ENCODE peak calls at places on chromosomes 7 and 10, in eight cellular contexts. N, H, A, M, X, I, J and C are unnamed samples. For H3K27me3, the result is how much of the 10 kb centered on the place peaks cover.

GRCh38 chr10:31186225-31187010 is 132.6 kb upstream of the ZEB1 start:
- DNase-seq in I (no peak), J (no peak), X (peak), A (no peak), N (peak), M (no peak), H (no peak), C (no peak)

GRCh38 chr7:30521532-30521931 is 16.9 kb upstream of the GGCT start:
- DNase-seq in I (no peak), X (no peak), J (no peak), H (no peak), M (peak), A (no peak), N (peak), C (no peak)

GRCh38 chr10:26792780-26793495 is 67.8 kb downstream of the ABI1 start:
- DNase-seq in I (no peak), J (no peak), H (no peak), M (no peak), A (no peak), X (no peak), N (peak), C (no peak)

GRCh38 chr7:158391141-158391540 is 196.5 kb downstream of the PTPRN2 start:
- DNase-seq in A (peak), N (no peak), H (no peak), X (no peak), I (no peak), J (peak), M (no peak), C (no peak)

GRCh38 chr10:14949291-14949690 is 4.6 kb downstream of the DCLRE1C start:
- DNase-seq in J (no peak), A (no peak), X (no peak), N (no peak), M (no peak), I (no peak), H (no peak), C (no peak)

GRCh38 chr7:110309941-110310340 is 781.0 kb upstream of the LRRN3 start:
- DNase-seq in X (no peak), I (no peak), N (no peak), J (no peak), A (no peak), M (no peak), H (no peak), C (no peak)

GRCh38 chr7:16747095-16747494 is 6.5 kb upstream of the TSPAN13 start:
- DNase-seq in J (no peak), N (no peak), X (no peak), M (no peak), H (no peak), I (no peak), A (no peak), C (no peak)

GRCh38 chr10:14554091-14554842 is 220.4 kb downstream of the FAM107B start:
- DNase-seq in H (no peak), A (no peak), N (no peak), X (peak), I (no peak), J (no peak), M (no peak), C (no peak)

GRCh38 chr7:139798221-139798620 is 20.4 kb upstream of the HIPK2 start:
- DNase-seq in I (no peak), N (no peak), A (no peak), M (no peak), H (no peak), X (no peak), J (no peak), C (no peak)

GRCh38 chr7:103809229-103809994 is 180.0 kb downstream of the RELN start:
- DNase-seq in J (no peak), I (no peak), A (no peak), X (no peak), N (no peak), M (no peak), H (no peak), C (no peak)

GRCh38 chr7:150450491-150450992 is at the start of gene GIMAP8:
- DNase-seq in M (peak), N (no peak), I (peak), A (peak), X (no peak), J (peak), H (peak), C (peak)

GRCh38 chr7:99403764-99404163 is 4.6 kb downstream of the PDAP1 start:
- DNase-seq in J (no peak), M (no peak), A (no peak), I (no peak), X (no peak), N (no peak), H (no peak), C (no peak)

GRCh38 chr7:76372984-76373833 is 14.4 kb upstream of the YWHAG start:
- DNase-seq in A (peak), X (peak), M (no peak), N (peak), H (no peak), I (no peak), J (no peak), C (no peak)

DNA sequence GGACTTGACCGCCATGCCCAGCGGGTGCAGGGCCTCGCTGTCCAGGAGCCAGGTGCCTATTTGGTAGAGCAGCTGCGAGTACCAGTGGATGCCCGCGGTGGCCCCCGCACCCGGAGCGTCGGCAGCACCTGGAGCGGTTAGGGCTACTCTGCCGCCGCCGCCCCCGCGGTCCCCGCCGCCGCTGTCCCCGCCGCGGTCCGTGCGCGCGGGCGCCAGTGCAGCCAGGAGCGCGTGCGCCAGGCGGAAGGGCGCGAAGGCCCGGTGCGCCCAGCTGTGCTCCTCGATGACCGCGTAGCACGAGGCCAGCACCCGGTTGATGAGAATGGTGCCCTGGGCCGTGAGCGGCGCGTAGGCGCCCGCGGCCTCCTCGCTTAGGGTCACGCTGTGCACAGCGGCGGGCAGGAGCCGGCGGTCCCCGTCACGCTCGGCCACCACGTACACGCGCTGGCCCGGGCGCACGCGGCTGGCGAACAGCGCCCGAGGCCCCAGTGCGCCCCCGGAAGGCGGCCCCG is 9.3 kb downstream of the SHH start:
- DNase-seq in X (no peak), N (no peak), A (peak), I (no peak), M (no peak), H (no peak), J (peak), C (no peak)
- H3K27me3 ChIP-seq in X (under half), N (half or more), A (half or more), I (under half), M (half or more), H (under half), J (half or more), C (half or more)

GRCh38 chr7:50954245-50954644 is 171.5 kb upstream of the GRB10 start:
- DNase-seq in N (no peak), I (no peak), A (no peak), J (no peak), X (no peak), H (no peak), M (no peak), C (no peak)
- H3K27me3 ChIP-seq in N (under half), I (under half), A (under half), J (under half), X (under half), H (under half), M (under half), C (under half)

GRCh38 chr10:62155054-62155453 is 113.6 kb downstream of the RTKN2 start:
- DNase-seq in M (no peak), A (no peak), I (no peak), N (no peak), X (no peak), H (no peak), J (no peak), C (no peak)

GRCh38 chr10:62154231-62154630 is 114.4 kb downstream of the RTKN2 start:
- DNase-seq in M (no peak), I (no peak), N (no peak), X (no peak), H (no peak), A (no peak), J (no peak), C (no peak)

GRCh38 chr10:62159357-62159756 is 109.3 kb downstream of the RTKN2 start:
- DNase-seq in H (no peak), I (no peak), X (peak), M (no peak), N (peak), A (no peak), J (no peak), C (no peak)

GRCh38 chr10:62153191-62153590 is 115.5 kb downstream of the RTKN2 start:
- DNase-seq in A (no peak), J (no peak), N (peak), H (no peak), I (no peak), X (peak), M (no peak), C (no peak)

DNA sequence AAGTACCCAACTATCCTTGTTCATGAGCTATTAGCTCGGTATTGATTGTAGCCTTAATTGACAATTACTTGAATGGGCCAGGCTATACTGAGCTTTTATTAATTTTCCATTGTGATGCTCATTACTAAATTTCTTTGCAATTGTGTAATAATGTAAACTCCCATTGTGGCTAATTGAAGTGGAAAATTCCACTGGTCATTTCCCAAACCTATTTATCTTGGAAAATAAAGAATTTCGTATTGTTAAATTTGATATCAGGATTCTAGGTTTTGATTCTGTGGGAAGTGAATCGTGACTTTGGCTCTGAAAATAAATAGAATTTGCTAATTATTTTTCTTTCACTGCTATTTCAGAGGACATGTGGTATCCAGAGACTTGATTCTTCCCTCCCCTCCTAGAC is 111.0 kb downstream of the RTKN2 start:
- DNase-seq in N (no peak), J (no peak), M (no peak), A (no peak), H (no peak), I (no peak), X (no peak), C (no peak)
- H3K27me3 ChIP-seq in N (under half), J (under half), M (under half), A (under half), H (under half), I (under half), X (under half), C (under half)

GRCh38 chr10:122457934-122458333 is 3.4 kb upstream of the HTRA1 start:
- DNase-seq in A (no peak), J (no peak), N (no peak), M (no peak), X (no peak), H (no peak), I (no peak), C (no peak)
- H3K27me3 ChIP-seq in A (under half), J (under half), N (under half), M (under half), X (under half), H (under half), I (under half), C (under half)

DNA sequence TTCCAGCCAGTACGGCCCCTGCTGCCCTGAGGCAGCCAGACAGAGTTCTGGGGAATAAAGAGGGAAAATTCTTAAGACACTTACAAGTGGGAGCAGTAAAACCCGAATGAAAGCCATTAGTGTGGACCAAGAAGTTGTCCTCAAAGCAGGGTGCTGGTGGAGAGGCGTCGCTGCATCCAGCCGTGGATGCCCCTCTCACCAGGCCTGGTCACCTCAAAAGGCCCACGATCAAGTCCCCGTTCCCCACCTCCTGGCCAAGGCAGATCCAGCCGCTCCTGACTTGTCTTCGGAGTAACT is 656 bp downstream of the VSTM4 start:
- DNase-seq in I (no peak), J (no peak), X (no peak), M (no peak), N (no peak), H (no peak), A (no peak), C (no peak)
- H3K27me3 ChIP-seq in I (under half), J (under half), X (under half), M (under half), N (under half), H (under half), A (under half), C (under half)

DNA sequence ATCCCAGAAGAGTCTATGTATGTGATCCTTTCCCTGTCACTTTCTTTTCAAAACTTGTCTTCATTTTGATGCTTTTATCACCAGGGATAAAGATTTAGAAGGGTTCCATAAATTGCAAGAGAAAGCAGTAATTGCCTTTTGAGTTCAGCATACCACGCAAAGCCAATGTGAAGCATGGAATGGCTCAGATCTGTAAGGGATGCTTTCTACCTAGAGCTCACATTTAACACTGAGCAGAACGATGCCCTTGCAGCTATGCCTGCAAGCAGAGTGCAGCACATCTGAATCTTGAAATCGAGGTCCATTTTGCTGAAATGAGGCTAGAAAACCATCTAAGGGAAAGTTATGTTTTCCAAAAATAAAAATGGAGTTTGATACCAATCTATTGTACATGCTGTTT is 171.2 kb upstream of the CELF2 start:
- DNase-seq in X (no peak), J (no peak), A (no peak), N (no peak), I (no peak), M (no peak), H (no peak), C (no peak)
- H3K27me3 ChIP-seq in X (under half), J (under half), A (under half), N (under half), I (under half), M (under half), H (under half), C (under half)

GRCh38 chr10:8449909-8450308 is 395.4 kb downstream of the GATA3 start:
- DNase-seq in M (no peak), A (no peak), H (no peak), X (no peak), N (no peak), I (no peak), J (no peak), C (no peak)

GRCh38 chr10:8456386-8456785 is 401.9 kb downstream of the GATA3 start:
- DNase-seq in I (no peak), M (no peak), H (no peak), J (no peak), A (no peak), X (peak), N (no peak), C (no peak)

GRCh38 chr10:8453587-8453986 is 399.1 kb downstream of the GATA3 start:
- DNase-seq in M (peak), N (peak), X (peak), I (no peak), J (peak), A (peak), H (no peak), C (no peak)

GRCh38 chr10:8454357-8454756 is 399.9 kb downstream of the GATA3 start:
- DNase-seq in H (no peak), N (no peak), J (no peak), M (no peak), X (no peak), A (no peak), I (no peak), C (no peak)
- H3K27me3 ChIP-seq in H (under half), N (under half), J (under half), M (under half), X (under half), A (under half), I (under half), C (under half)

GRCh38 chr7:101160917-101161316 is 4.5 kb downstream of the VGF start:
- DNase-seq in J (no peak), N (no peak), I (no peak), M (no peak), H (no peak), A (no peak), X (no peak), C (no peak)
- H3K27me3 ChIP-seq in J (under half), N (under half), I (under half), M (half or more), H (under half), A (under half), X (under half), C (under half)